ENCODE peak calls at places on chromosomes 12 and 14, in four cellular contexts. S is hepatocyte, I is GM23338, X is GM12878. L is an unnamed sample.

GRCh38 chr12:54383041-54383609 is 1.4 kb downstream of the ZNF385A start:
- DNase-seq in S (no peak), I (no peak), X (no peak), L (no peak)

GRCh38 chr12:8697476-8698131 is at the start of gene RIMKLB:
- DNase-seq in S (peak; percentile 95), I (peak; percentile 92), X (no peak), L (peak; percentile 90)

GRCh38 chr12:69595689-69596088 is 10.4 kb downstream of the CCT2 start:
- DNase-seq in S (no peak), I (no peak), X (no peak), L (no peak)

GRCh38 chr14:26960049-26960688 is 362.3 kb upstream of the NOVA1 start:
- DNase-seq in S (no peak), I (peak; percentile 14), X (no peak), L (no peak)

GRCh38 chr14:65738339-65738738 is 325.8 kb downstream of the FUT8 start:
- DNase-seq in S (no peak), I (no peak), X (no peak), L (no peak)

GRCh38 chr12:64080319-64081008 is 141.6 kb downstream of the KICS2 start:
- DNase-seq in S (peak; percentile 41), I (peak; percentile 53), X (no peak), L (no peak)

GRCh38 chr12:71162832-71163711 is 5.3 kb upstream of the TSPAN8 start:
- DNase-seq in S (peak; percentile 42), I (no peak), X (no peak), L (no peak)

GRCh38 chr12:72612171-72612570 is 340.0 kb downstream of the TRHDE start:
- DNase-seq in S (no peak), I (peak; percentile 88), X (no peak), L (no peak)

GRCh38 chr14:102694530-102695171 is 82.6 kb upstream of the TRAF3 start:
- DNase-seq in S (peak; percentile 91), I (peak; percentile 96), X (peak; percentile 43), L (peak; percentile 49)

GRCh38 chr12:10717410-10717809 is 5.7 kb downstream of the YBX3 start:
- DNase-seq in S (no peak), I (peak; percentile 12), X (no peak), L (no peak)

GRCh38 chr14:97458302-97459137 is 661.3 kb downstream of the VRK1 start:
- DNase-seq in S (peak; percentile 69), I (peak; percentile 83), X (no peak), L (peak; percentile 15)

GRCh38 chr12:87274594-87275245 is 754.5 kb downstream of the C12orf50 start:
- DNase-seq in S (peak; percentile 48), I (peak; percentile 80), X (no peak), L (no peak)

GRCh38 chr14:33229269-33229924 is 290.7 kb downstream of the NPAS3 start:
- DNase-seq in S (peak; percentile 29), I (no peak), X (no peak), L (no peak)

GRCh38 chr12:51687142-51687935 is 96.3 kb downstream of the SCN8A start:
- DNase-seq in S (peak; percentile 24), I (no peak), X (no peak), L (no peak)

GRCh38 chr14:56131004-56131864 is 13.0 kb downstream of the PELI2 start:
- DNase-seq in S (no peak), I (no peak), X (no peak), L (no peak)

GRCh38 chr12:2354151-2354991 is 301.6 kb downstream of the CACNA1C start:
- DNase-seq in S (no peak), I (no peak), X (no peak), L (no peak)

GRCh38 chr14:65927871-65928270 is 515.3 kb downstream of the FUT8 start:
- DNase-seq in S (peak; percentile 46), I (peak; percentile 54), X (no peak), L (no peak)

GRCh38 chr14:52380294-52380693 is 66.2 kb downstream of the PTGER2 start:
- DNase-seq in S (no peak), I (no peak), X (peak; percentile 25), L (no peak)

GRCh38 chr12:119668315-119668651 is 350 bp downstream of the PRKAB1 start:
- DNase-seq in S (no peak), I (no peak), X (no peak), L (no peak)

GRCh38 chr12:8950702-8951478 is 1.4 kb upstream of the M6PR start:
- DNase-seq in S (no peak), I (no peak), X (no peak), L (no peak)

GRCh38 chr12:4530982-4531586 is 7.6 kb upstream of the RAD51AP1 start:
- DNase-seq in S (no peak), I (no peak), X (no peak), L (no peak)

GRCh38 chr12:111446044-111446581 is 40.4 kb downstream of the SH2B3 start:
- DNase-seq in S (no peak), I (peak; percentile 63), X (no peak), L (peak; percentile 30)

GRCh38 chr12:106633451-106633823 is 50.6 kb downstream of the RFX4 start:
- DNase-seq in S (peak; percentile 41), I (no peak), X (no peak), L (no peak)

GRCh38 chr12:106919910-106920544 is 35.7 kb upstream of the TMEM263 start:
- DNase-seq in S (peak; percentile 73), I (peak; percentile 73), X (no peak), L (no peak)

GRCh38 chr14:71380271-71380670 is 473.0 kb downstream of the PCNX1 start:
- DNase-seq in S (no peak), I (peak; percentile 30), X (no peak), L (no peak)

GRCh38 chr14:74955229-74955999 is at the start of gene PGF:
- DNase-seq in S (peak; percentile 86), I (peak; percentile 80), X (no peak), L (peak; percentile 78)

GRCh38 chr14:26255213-26255612 is 342.6 kb downstream of the NOVA1 start:
- DNase-seq in S (peak; percentile 27), I (peak; percentile 52), X (no peak), L (peak; percentile 25)

GRCh38 chr12:112900298-112901145 is 6.2 kb upstream of the OAS1 start:
- DNase-seq in S (peak; percentile 67), I (peak; percentile 86), X (no peak), L (no peak)

GRCh38 chr12:111085100-111085499 is 164.7 kb upstream of the MYL2 start:
- DNase-seq in S (no peak), I (peak; percentile 63), X (no peak), L (no peak)

GRCh38 chr12:26150737-26151450 is 26.1 kb upstream of the BHLHE41 start:
- DNase-seq in S (no peak), I (no peak), X (no peak), L (no peak)

GRCh38 chr12:130504110-130504835 is 166.6 kb downstream of the PIWIL1 start:
- DNase-seq in S (no peak), I (no peak), X (no peak), L (no peak)

GRCh38 chr12:58967551-58967950 is 47.2 kb upstream of the LRIG3 start:
- DNase-seq in S (no peak), I (no peak), X (no peak), L (no peak)

GRCh38 chr14:34665785-34666425 is 36.0 kb upstream of the SNX6 start:
- DNase-seq in S (peak; percentile 43), I (no peak), X (no peak), L (no peak)

GRCh38 chr14:102502571-102502970 is 7.0 kb downstream of the ANKRD9 start:
- DNase-seq in S (no peak), I (no peak), X (no peak), L (no peak)

GRCh38 chr12:126807312-126807711 is 1459.7 kb upstream of the TMEM132C start:
- DNase-seq in S (no peak), I (no peak), X (no peak), L (no peak)

GRCh38 chr14:87615822-87616679 is 376.9 kb downstream of the GALC start:
- DNase-seq in S (peak; percentile 82), I (peak; percentile 86), X (no peak), L (peak; percentile 43)

GRCh38 chr12:124684496-124684895 is 117.1 kb upstream of the NCOR2 start:
- DNase-seq in S (no peak), I (no peak), X (no peak), L (no peak)
- H3K4me3 ChIP-seq in S (no peak overlapping the region), I (no peak overlapping the region), X (no peak overlapping the region), L (peak overlapping the region; percentile 19)

GRCh38 chr12:50185975-50186663 is 18.9 kb upstream of the CERS5 start:
- DNase-seq in S (no peak), I (no peak), X (no peak), L (no peak)

GRCh38 chr12:50186667-50187066 is 19.5 kb upstream of the CERS5 start:
- DNase-seq in S (no peak), I (no peak), X (no peak), L (no peak)

GRCh38 chr12:50187084-50187900 is 20.1 kb upstream of the CERS5 start:
- DNase-seq in S (no peak), I (no peak), X (peak; percentile 47), L (no peak)

GRCh38 chr12:50184261-50184660 is 17.1 kb upstream of the CERS5 start:
- DNase-seq in S (no peak), I (no peak), X (no peak), L (no peak)

GRCh38 chr12:50185496-50185895 is 18.3 kb upstream of the CERS5 start:
- DNase-seq in S (no peak), I (no peak), X (no peak), L (no peak)
- H3K4me1 ChIP-seq in S (peaks cover 33% of the 10 kb centered on the region), I (no peaks in the 10 kb centered on the region), X (peaks cover 28% of the 10 kb centered on the region), L (peaks cover 11% of the 10 kb centered on the region)

GRCh38 chr12:12070674-12071661 is at the start of gene BCL2L14:
- DNase-seq in S (peak; percentile 52), I (no peak), X (peak; percentile 36), L (no peak)
- H3K4me3 ChIP-seq in S (peak within 1 kb of the TSS; percentile 26), I (no peak within 1 kb of the TSS), X (peak within 1 kb of the TSS; percentile 72), L (no peak within 1 kb of the TSS)

GRCh38 chr14:61471297-61471980 is 150.1 kb downstream of the PRKCH start:
- DNase-seq in S (no peak), I (no peak), X (no peak), L (no peak)
- H3K4me1 ChIP-seq in S (peaks cover 38% of the 10 kb centered on the region), I (peaks cover 50% of the 10 kb centered on the region), X (peaks cover 29% of the 10 kb centered on the region), L (peaks cover 8% of the 10 kb centered on the region)